ENCODE peak calls at places on chromosomes 11 and 22, in seven cellular contexts. One of them, this sample, is unnamed.

GRCh38 chr11:116731821-116732739 is 40.7 kb downstream of the BUD13 start:
- DNase-seq in heart right ventricle: no peak
- DNase-seq in Peyer's patch: no peak
- DNase-seq in brain microvascular endothelial cell: no peak
- DNase-seq in fibroblast of lung: no peak
- DNase-seq in caudate nucleus: no peak
- DNase-seq in CD4-positive, alpha-beta T cell: no peak
- DNase-seq in this sample: no peak

GRCh38 chr11:69472053-69472765 is 9.3 kb upstream of the LINC01488 start:
- DNase-seq in brain microvascular endothelial cell: no peak
- DNase-seq in CD4-positive, alpha-beta T cell: no peak
- DNase-seq in heart right ventricle: no peak
- DNase-seq in fibroblast of lung: no peak
- DNase-seq in caudate nucleus: no peak
- DNase-seq in Peyer's patch: no peak
- DNase-seq in this sample: no peak

GRCh38 chr11:123086315-123086714 is 24.4 kb upstream of the HSPA8 start:
- DNase-seq in brain microvascular endothelial cell: no peak
- DNase-seq in heart right ventricle: no peak
- DNase-seq in CD4-positive, alpha-beta T cell: no peak
- DNase-seq in Peyer's patch: no peak
- DNase-seq in fibroblast of lung: no peak
- DNase-seq in caudate nucleus: no peak
- DNase-seq in this sample: no peak

GRCh38 chr11:624705-625635 is at the start of gene CDHR5:
- DNase-seq in heart right ventricle: no peak
- DNase-seq in Peyer's patch: peak
- DNase-seq in brain microvascular endothelial cell: no peak
- DNase-seq in fibroblast of lung: no peak
- DNase-seq in caudate nucleus: no peak
- DNase-seq in CD4-positive, alpha-beta T cell: no peak
- DNase-seq in this sample: no peak

GRCh38 chr11:129115652-129116585 is 76.2 kb downstream of the ARHGAP32 start:
- DNase-seq in fibroblast of lung: peak
- DNase-seq in CD4-positive, alpha-beta T cell: no peak
- DNase-seq in heart right ventricle: no peak
- DNase-seq in caudate nucleus: no peak
- DNase-seq in Peyer's patch: no peak
- DNase-seq in brain microvascular endothelial cell: peak
- DNase-seq in this sample: no peak

GRCh38 chr11:101617735-101618332 is 34.0 kb upstream of the TRPC6 start:
- DNase-seq in brain microvascular endothelial cell: no peak
- DNase-seq in Peyer's patch: no peak
- DNase-seq in CD4-positive, alpha-beta T cell: no peak
- DNase-seq in caudate nucleus: no peak
- DNase-seq in heart right ventricle: no peak
- DNase-seq in fibroblast of lung: peak
- DNase-seq in this sample: no peak

GRCh38 chr11:34909435-34909834 is 6.7 kb downstream of the APIP start:
- DNase-seq in fibroblast of lung: no peak
- DNase-seq in Peyer's patch: no peak
- DNase-seq in CD4-positive, alpha-beta T cell: no peak
- DNase-seq in caudate nucleus: no peak
- DNase-seq in brain microvascular endothelial cell: no peak
- DNase-seq in heart right ventricle: no peak
- DNase-seq in this sample: no peak

GRCh38 chr11:88188251-88189030 is 13.2 kb upstream of the RAB38 start:
- DNase-seq in fibroblast of lung: peak
- DNase-seq in CD4-positive, alpha-beta T cell: no peak
- DNase-seq in brain microvascular endothelial cell: no peak
- DNase-seq in Peyer's patch: no peak
- DNase-seq in heart right ventricle: no peak
- DNase-seq in caudate nucleus: no peak
- DNase-seq in this sample: no peak

GRCh38 chr11:85589373-85589772 is 37.8 kb downstream of the DLG2 start:
- DNase-seq in fibroblast of lung: no peak
- DNase-seq in Peyer's patch: no peak
- DNase-seq in heart right ventricle: no peak
- DNase-seq in caudate nucleus: no peak
- DNase-seq in brain microvascular endothelial cell: no peak
- DNase-seq in CD4-positive, alpha-beta T cell: no peak
- DNase-seq in this sample: no peak

GRCh38 chr22:23306438-23306921 is 126.2 kb downstream of the BCR start:
- DNase-seq in Peyer's patch: peak
- DNase-seq in brain microvascular endothelial cell: peak
- DNase-seq in heart right ventricle: no peak
- DNase-seq in fibroblast of lung: peak
- DNase-seq in CD4-positive, alpha-beta T cell: no peak
- DNase-seq in caudate nucleus: no peak
- DNase-seq in this sample: no peak

DNA sequence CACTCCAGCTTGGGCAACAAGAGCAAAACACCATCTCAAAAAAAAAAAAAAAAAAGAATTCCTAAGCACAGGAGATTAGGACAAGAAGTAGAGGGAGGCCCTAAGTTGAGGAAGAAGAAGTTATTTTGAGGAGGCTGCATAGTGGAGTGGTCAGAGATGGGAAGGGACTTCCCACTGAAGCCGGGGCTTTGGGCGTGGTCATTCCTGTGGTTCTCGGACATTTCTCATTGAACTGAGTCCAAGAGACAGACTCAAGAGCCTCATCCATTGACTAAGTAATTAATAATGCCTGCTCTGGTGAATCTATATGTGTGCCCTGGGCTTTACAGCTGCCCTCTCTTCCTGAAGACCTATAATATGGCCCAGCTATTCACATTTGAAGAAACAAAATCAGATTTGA is 53.2 kb upstream of the FTH1 start:
- DNase-seq in brain microvascular endothelial cell: no peak
- DNase-seq in fibroblast of lung: no peak
- DNase-seq in Peyer's patch: no peak
- DNase-seq in heart right ventricle: no peak
- DNase-seq in caudate nucleus: no peak
- DNase-seq in CD4-positive, alpha-beta T cell: no peak
- DNase-seq in this sample: no peak
- H3K27ac ChIP-seq in brain microvascular endothelial cell: no peak
- H3K27ac ChIP-seq in fibroblast of lung: no peak
- H3K27ac ChIP-seq in Peyer's patch: no peak
- H3K27ac ChIP-seq in heart right ventricle: no peak
- H3K27ac ChIP-seq in caudate nucleus: no peak
- H3K27ac ChIP-seq in CD4-positive, alpha-beta T cell: no peak
- H3K27ac ChIP-seq in this sample: no peak

DNA sequence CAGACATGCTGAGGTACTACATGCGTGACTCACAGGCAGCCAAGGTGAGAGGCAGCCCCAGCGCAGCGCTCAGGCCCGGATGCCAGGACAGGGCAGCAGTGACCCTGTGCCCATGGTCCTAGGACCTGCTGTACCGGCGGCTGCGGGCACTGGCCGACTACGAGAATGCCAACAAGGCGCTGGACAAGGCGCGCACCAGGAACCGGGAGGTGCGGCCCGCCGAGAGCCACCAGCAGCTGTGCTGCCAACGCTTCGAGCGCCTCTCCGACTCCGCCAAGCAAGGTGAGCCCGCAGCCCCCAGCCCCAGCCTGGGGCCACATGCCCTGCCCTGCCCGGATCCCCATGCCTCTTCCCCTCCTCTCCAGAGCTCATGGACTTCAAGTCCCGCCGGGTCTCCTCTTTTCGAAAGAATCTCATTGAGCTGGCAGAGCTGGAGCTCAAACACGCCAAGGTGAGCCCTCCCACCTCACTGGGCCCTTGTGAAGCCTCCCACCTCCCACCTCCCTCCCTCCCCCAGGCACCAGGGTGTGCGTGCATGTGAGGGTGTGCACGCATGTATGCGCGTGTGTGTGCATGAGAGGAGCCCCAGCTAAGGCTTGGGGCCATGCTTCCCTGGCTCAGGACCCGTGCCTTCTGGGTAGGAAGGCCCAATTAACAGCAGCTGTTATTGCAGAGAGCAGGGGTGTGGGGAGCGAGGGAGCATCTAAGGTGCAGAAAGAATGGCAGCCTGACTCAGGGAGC is 5.3 kb downstream of the CFL1 start:
- DNase-seq in fibroblast of lung: no peak
- DNase-seq in heart right ventricle: no peak
- DNase-seq in Peyer's patch: peak
- DNase-seq in caudate nucleus: no peak
- DNase-seq in CD4-positive, alpha-beta T cell: no peak
- DNase-seq in brain microvascular endothelial cell: no peak
- DNase-seq in this sample: no peak
- H3K27ac ChIP-seq in fibroblast of lung: no peak
- H3K27ac ChIP-seq in heart right ventricle: no peak
- H3K27ac ChIP-seq in Peyer's patch: peak
- H3K27ac ChIP-seq in caudate nucleus: no peak
- H3K27ac ChIP-seq in CD4-positive, alpha-beta T cell: no peak
- H3K27ac ChIP-seq in brain microvascular endothelial cell: no peak
- H3K27ac ChIP-seq in this sample: no peak

DNA sequence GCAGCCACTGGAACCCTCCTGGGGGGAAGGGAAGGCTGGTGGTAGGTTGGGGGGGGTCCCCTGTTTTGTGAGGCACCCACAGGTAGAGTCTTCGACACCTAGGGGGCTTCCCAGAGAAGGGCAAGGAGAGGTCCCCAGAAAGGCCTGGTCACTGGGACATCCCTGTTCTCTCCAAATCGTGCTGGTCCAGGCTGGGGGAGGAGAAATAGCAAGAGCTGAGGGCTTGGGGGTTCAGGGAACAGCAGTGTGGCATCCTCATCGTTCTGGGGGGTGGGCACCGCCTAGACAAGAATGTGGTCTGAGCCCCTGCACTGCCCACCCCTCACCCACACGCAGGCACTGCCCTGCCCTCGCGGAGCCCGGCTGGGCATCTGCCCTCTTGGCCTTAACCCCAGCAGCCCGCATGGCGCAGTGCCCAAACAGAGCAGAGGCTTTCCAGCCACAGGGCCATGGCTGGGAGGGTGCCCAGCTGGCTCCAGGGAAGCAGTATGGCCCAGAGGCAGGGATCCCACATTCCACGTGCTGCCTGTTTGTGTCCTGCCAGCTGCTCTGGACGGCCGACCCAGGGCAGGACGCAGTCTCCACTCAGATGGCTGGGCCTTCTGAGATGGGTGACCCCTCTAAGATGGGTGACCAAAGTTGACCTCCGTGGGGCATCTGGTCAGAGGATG is 14.5 kb downstream of the SCARF2 start:
- DNase-seq in Peyer's patch: no peak
- DNase-seq in brain microvascular endothelial cell: no peak
- DNase-seq in caudate nucleus: peak
- DNase-seq in heart right ventricle: peak
- DNase-seq in CD4-positive, alpha-beta T cell: no peak
- DNase-seq in fibroblast of lung: no peak
- DNase-seq in this sample: no peak
- H3K27ac ChIP-seq in Peyer's patch: no peak
- H3K27ac ChIP-seq in brain microvascular endothelial cell: no peak
- H3K27ac ChIP-seq in caudate nucleus: peak
- H3K27ac ChIP-seq in heart right ventricle: peak
- H3K27ac ChIP-seq in CD4-positive, alpha-beta T cell: no peak
- H3K27ac ChIP-seq in fibroblast of lung: peak
- H3K27ac ChIP-seq in this sample: no peak

DNA sequence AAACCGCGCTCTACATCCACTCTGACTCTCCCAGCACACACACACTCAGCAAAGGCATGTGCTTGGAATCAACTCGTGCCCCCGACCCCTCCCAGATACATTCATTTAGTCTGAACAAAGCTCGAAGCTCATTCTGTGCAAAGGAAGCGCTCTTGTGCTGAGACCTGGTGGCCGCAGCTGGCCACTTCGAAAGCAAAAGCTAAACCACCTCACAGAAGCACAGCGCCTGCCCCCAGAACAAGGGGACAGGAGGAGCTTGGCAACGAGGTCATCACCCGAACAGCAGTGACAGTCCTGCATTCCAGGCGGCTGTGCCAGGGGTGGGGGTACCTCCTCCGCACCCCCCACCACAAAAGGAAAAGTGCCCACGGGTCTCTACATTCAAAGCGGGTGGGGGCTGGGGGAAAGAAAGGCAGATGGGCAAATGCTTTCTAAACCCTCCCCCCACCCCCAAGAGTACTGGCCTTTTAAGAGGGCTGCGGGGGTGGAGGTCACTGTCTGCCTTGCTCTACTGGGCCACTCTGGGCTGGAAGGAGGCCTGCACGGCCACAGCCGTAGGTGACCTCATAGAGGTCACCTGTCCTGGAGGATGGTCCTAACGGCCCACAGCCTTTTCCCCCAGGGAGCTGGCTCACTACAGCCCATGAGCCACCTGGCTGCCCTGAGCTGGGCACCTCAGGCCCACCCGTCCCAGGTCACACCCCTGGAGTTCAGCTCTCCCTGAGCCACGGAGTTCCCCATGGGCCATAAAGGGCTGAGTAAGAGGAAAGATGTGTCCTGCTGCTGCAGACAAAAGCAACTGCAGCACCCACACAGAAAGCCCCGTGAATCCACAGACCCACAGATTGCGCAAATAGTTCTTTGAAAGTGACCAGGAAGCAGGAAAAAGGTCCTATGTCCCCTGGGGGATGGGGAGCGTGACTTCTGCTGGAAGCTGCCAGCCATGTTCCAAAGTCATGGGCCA is 21.3 kb downstream of the CBX7 start:
- DNase-seq in Peyer's patch: peak
- DNase-seq in fibroblast of lung: peak
- DNase-seq in caudate nucleus: no peak
- DNase-seq in brain microvascular endothelial cell: no peak
- DNase-seq in heart right ventricle: no peak
- DNase-seq in CD4-positive, alpha-beta T cell: no peak
- DNase-seq in this sample: no peak
- H3K27ac ChIP-seq in Peyer's patch: peak
- H3K27ac ChIP-seq in fibroblast of lung: no peak
- H3K27ac ChIP-seq in caudate nucleus: no peak
- H3K27ac ChIP-seq in brain microvascular endothelial cell: no peak
- H3K27ac ChIP-seq in heart right ventricle: peak
- H3K27ac ChIP-seq in CD4-positive, alpha-beta T cell: no peak
- H3K27ac ChIP-seq in this sample: no peak

DNA sequence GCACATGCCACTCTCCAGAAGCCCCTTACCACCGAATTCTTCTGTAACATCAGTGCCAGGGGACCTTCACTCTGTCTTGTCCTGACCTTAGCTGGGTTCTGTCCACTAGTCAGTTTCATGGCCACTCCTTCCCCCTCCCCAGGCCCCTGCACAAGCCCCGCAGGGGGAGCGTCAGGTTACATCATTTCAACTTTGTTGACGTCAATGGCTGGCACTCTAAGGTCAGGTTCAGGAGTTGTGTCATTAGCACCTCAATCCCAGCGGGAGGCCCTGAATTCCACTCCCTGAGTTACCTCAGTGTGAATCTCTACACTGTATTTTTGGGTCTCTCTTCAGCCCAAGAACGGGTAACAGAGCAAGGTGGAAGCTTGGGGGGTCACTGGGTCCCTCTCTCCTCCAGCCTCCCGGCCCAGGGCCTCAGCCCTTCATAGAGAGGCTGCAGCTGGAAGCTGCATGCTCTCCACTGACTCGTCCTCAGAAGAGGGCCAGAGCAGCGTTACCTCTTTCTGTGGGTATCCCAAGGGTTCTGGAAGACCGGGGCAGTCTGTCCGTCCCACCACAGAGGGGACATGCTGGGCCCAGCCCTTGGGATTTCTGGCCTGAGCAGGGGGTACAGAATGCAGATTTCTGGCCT is 10.3 kb downstream of the USH1C start:
- DNase-seq in caudate nucleus: no peak
- DNase-seq in Peyer's patch: no peak
- DNase-seq in CD4-positive, alpha-beta T cell: no peak
- DNase-seq in heart right ventricle: no peak
- DNase-seq in brain microvascular endothelial cell: no peak
- DNase-seq in fibroblast of lung: no peak
- DNase-seq in this sample: no peak
- H3K27ac ChIP-seq in caudate nucleus: no peak
- H3K27ac ChIP-seq in Peyer's patch: no peak
- H3K27ac ChIP-seq in CD4-positive, alpha-beta T cell: no peak
- H3K27ac ChIP-seq in heart right ventricle: no peak
- H3K27ac ChIP-seq in brain microvascular endothelial cell: no peak
- H3K27ac ChIP-seq in fibroblast of lung: no peak
- H3K27ac ChIP-seq in this sample: no peak

This sample was measured in OCI-LY7.